ENCODE peak calls at places on chromosomes 7 and 10, in four cellular contexts. One of them, this sample, is unnamed.

GRCh38 chr10:46560381-46560780 is 3.9 kb upstream of the GPRIN2 start:
- DNase-seq in A549: no peak
- DNase-seq in mesothelial cell of epicardium: no peak
- DNase-seq in right atrium auricular region: no peak
- DNase-seq in this sample: peak

GRCh38 chr10:8487346-8487745 is 432.9 kb downstream of the GATA3 start:
- DNase-seq in mesothelial cell of epicardium: no peak
- DNase-seq in A549: no peak
- DNase-seq in right atrium auricular region: no peak
- DNase-seq in this sample: no peak

GRCh38 chr10:44348496-44348895 is 36.4 kb downstream of the CXCL12 start:
- DNase-seq in mesothelial cell of epicardium: no peak
- DNase-seq in A549: no peak
- DNase-seq in right atrium auricular region: no peak
- DNase-seq in this sample: no peak

GRCh38 chr7:107125475-107125874 is 43.3 kb upstream of the HBP1 start:
- DNase-seq in right atrium auricular region: no peak
- DNase-seq in mesothelial cell of epicardium: no peak
- DNase-seq in A549: no peak
- DNase-seq in this sample: no peak

GRCh38 chr7:100080895-100081534 is 508 bp downstream of the ZNF3 start:
- DNase-seq in A549: no peak
- DNase-seq in right atrium auricular region: no peak
- DNase-seq in mesothelial cell of epicardium: no peak
- DNase-seq in this sample: no peak

GRCh38 chr7:151310578-151310977 is 31.0 kb upstream of the NUB1 start:
- DNase-seq in mesothelial cell of epicardium: no peak
- DNase-seq in right atrium auricular region: no peak
- DNase-seq in A549: peak
- DNase-seq in this sample: no peak

GRCh38 chr7:19773361-19773760 is at the start of gene TMEM196:
- DNase-seq in right atrium auricular region: no peak
- DNase-seq in mesothelial cell of epicardium: no peak
- DNase-seq in A549: no peak
- DNase-seq in this sample: no peak

GRCh38 chr7:28106316-28106957 is 74.2 kb downstream of the JAZF1 start:
- DNase-seq in mesothelial cell of epicardium: no peak
- DNase-seq in right atrium auricular region: no peak
- DNase-seq in A549: no peak
- DNase-seq in this sample: no peak

GRCh38 chr10:82564353-82565218 is 689.6 kb downstream of the NRG3 start:
- DNase-seq in A549: peak
- DNase-seq in right atrium auricular region: no peak
- DNase-seq in mesothelial cell of epicardium: no peak
- DNase-seq in this sample: no peak

GRCh38 chr10:132452216-132452650 is 55.2 kb downstream of the PWWP2B start:
- DNase-seq in mesothelial cell of epicardium: no peak
- DNase-seq in right atrium auricular region: no peak
- DNase-seq in A549: no peak
- DNase-seq in this sample: no peak

GRCh38 chr7:158127241-158127640 is 460.4 kb downstream of the PTPRN2 start:
- DNase-seq in A549: no peak
- DNase-seq in mesothelial cell of epicardium: no peak
- DNase-seq in right atrium auricular region: no peak
- DNase-seq in this sample: no peak

GRCh38 chr7:16739863-16740622 is 13.5 kb upstream of the TSPAN13 start:
- DNase-seq in mesothelial cell of epicardium: no peak
- DNase-seq in right atrium auricular region: no peak
- DNase-seq in A549: peak
- DNase-seq in this sample: no peak

DNA sequence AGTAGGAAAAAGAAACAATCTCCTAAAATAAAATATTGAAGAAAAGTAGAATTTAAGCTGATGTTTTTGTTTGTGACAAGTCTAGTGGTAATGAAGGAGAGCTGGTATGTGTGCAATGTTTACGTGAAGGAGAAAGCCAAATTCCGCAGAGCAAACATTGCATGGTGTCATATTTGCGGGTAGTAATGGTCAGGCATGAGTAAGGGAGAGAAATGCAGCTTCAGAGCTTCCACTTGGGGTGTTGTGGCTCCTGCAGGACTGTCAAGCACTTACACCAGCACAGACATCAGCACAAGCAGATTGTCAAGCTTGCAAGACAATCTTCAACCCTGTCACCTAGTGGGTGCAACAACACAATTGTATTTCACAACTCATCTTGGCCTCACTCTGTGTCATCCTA is 136.5 kb upstream of the ETV1 start:
- DNase-seq in A549: no peak
- DNase-seq in mesothelial cell of epicardium: no peak
- DNase-seq in right atrium auricular region: no peak
- DNase-seq in this sample: no peak
- TF ChIP-seq CTCF in A549: no peak
- TF ChIP-seq CTCF in mesothelial cell of epicardium: no peak
- TF ChIP-seq CTCF in right atrium auricular region: no peak
- TF ChIP-seq CTCF in this sample: no peak

GRCh38 chr10:62684911-62685310 is 119.6 kb upstream of the ADO start:
- DNase-seq in mesothelial cell of epicardium: no peak
- DNase-seq in right atrium auricular region: no peak
- DNase-seq in A549: no peak
- DNase-seq in this sample: no peak

GRCh38 chr10:62687230-62687748 is 117.2 kb upstream of the ADO start:
- DNase-seq in A549: peak
- DNase-seq in right atrium auricular region: no peak
- DNase-seq in mesothelial cell of epicardium: no peak
- DNase-seq in this sample: no peak

GRCh38 chr10:62681211-62681940 is 123.1 kb upstream of the ADO start:
- DNase-seq in right atrium auricular region: no peak
- DNase-seq in A549: no peak
- DNase-seq in mesothelial cell of epicardium: no peak
- DNase-seq in this sample: peak
- TF ChIP-seq CTCF in right atrium auricular region: no peak
- TF ChIP-seq CTCF in A549: no peak
- TF ChIP-seq CTCF in mesothelial cell of epicardium: no peak
- TF ChIP-seq CTCF in this sample: peak

GRCh38 chr7:35754741-35755140 is 46.1 kb upstream of the SEPTIN7 start:
- DNase-seq in right atrium auricular region: no peak
- DNase-seq in mesothelial cell of epicardium: no peak
- DNase-seq in A549: no peak
- DNase-seq in this sample: no peak

GRCh38 chr7:35757574-35757973 is 43.3 kb upstream of the SEPTIN7 start:
- DNase-seq in A549: no peak
- DNase-seq in right atrium auricular region: no peak
- DNase-seq in mesothelial cell of epicardium: no peak
- DNase-seq in this sample: no peak

GRCh38 chr7:35760082-35760770 is 40.6 kb upstream of the SEPTIN7 start:
- DNase-seq in mesothelial cell of epicardium: no peak
- DNase-seq in right atrium auricular region: no peak
- DNase-seq in A549: no peak
- DNase-seq in this sample: no peak

GRCh38 chr7:35755711-35756110 is 45.1 kb upstream of the SEPTIN7 start:
- DNase-seq in right atrium auricular region: no peak
- DNase-seq in A549: no peak
- DNase-seq in mesothelial cell of epicardium: no peak
- DNase-seq in this sample: no peak

GRCh38 chr7:35758421-35758820 is 42.4 kb upstream of the SEPTIN7 start:
- DNase-seq in mesothelial cell of epicardium: no peak
- DNase-seq in A549: peak
- DNase-seq in right atrium auricular region: no peak
- DNase-seq in this sample: no peak
- TF ChIP-seq CTCF in mesothelial cell of epicardium: no peak
- TF ChIP-seq CTCF in A549: no peak
- TF ChIP-seq CTCF in right atrium auricular region: no peak
- TF ChIP-seq CTCF in this sample: no peak

GRCh38 chr10:129881641-129882040 is 82.4 kb downstream of the EBF3 start:
- DNase-seq in A549: no peak
- DNase-seq in mesothelial cell of epicardium: no peak
- DNase-seq in right atrium auricular region: no peak
- DNase-seq in this sample: no peak

GRCh38 chr10:129875993-129876727 is 87.9 kb downstream of the EBF3 start:
- DNase-seq in A549: no peak
- DNase-seq in mesothelial cell of epicardium: no peak
- DNase-seq in right atrium auricular region: no peak
- DNase-seq in this sample: no peak

GRCh38 chr10:129880191-129880590 is 83.9 kb downstream of the EBF3 start:
- DNase-seq in A549: no peak
- DNase-seq in mesothelial cell of epicardium: no peak
- DNase-seq in right atrium auricular region: no peak
- DNase-seq in this sample: no peak

GRCh38 chr10:129873351-129873750 is 90.7 kb downstream of the EBF3 start:
- DNase-seq in mesothelial cell of epicardium: no peak
- DNase-seq in A549: no peak
- DNase-seq in right atrium auricular region: no peak
- DNase-seq in this sample: no peak

DNA sequence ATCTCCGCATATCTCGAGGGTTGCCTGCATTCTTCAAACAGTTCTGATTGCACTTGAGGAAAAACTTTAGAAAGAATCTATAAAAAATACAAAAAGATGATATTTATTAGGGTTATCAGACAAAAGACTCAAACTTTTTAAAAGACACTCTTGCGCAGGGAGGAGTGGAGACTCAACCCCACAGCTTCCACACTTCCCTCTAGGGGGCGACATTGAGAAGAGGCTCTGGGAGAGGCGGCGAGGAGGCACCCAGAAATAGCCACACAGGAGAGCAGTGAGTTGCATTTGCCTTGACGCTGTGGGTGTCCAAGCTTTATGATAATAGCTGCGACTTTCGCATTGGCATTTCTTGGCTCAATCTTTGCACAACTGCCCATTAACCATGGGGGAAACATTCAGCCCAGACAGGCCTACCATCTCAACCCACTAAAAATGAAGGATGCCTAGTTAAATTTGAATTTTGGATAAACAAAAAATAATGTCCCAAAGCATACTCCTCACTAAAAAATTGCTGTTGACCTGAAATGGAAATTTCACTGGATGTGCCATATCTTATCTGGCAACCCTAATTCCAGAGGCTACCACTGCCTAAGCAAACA is 86.2 kb downstream of the EBF3 start:
- DNase-seq in A549: peak
- DNase-seq in mesothelial cell of epicardium: no peak
- DNase-seq in right atrium auricular region: no peak
- DNase-seq in this sample: no peak
- TF ChIP-seq CTCF in A549: peak
- TF ChIP-seq CTCF in mesothelial cell of epicardium: peak
- TF ChIP-seq CTCF in right atrium auricular region: peak
- TF ChIP-seq CTCF in this sample: peak

GRCh38 chr7:112515989-112516388 is 35.2 kb downstream of the LSMEM1 start:
- DNase-seq in A549: peak
- DNase-seq in right atrium auricular region: no peak
- DNase-seq in mesothelial cell of epicardium: no peak
- DNase-seq in this sample: no peak
- TF ChIP-seq CTCF in A549: no peak
- TF ChIP-seq CTCF in right atrium auricular region: no peak
- TF ChIP-seq CTCF in mesothelial cell of epicardium: no peak
- TF ChIP-seq CTCF in this sample: no peak

GRCh38 chr10:96556003-96556402 is 30.8 kb downstream of the TM9SF3 start:
- DNase-seq in right atrium auricular region: no peak
- DNase-seq in mesothelial cell of epicardium: no peak
- DNase-seq in A549: no peak
- DNase-seq in this sample: no peak
- TF ChIP-seq CTCF in right atrium auricular region: peak
- TF ChIP-seq CTCF in mesothelial cell of epicardium: no peak
- TF ChIP-seq CTCF in A549: peak
- TF ChIP-seq CTCF in this sample: peak

DNA sequence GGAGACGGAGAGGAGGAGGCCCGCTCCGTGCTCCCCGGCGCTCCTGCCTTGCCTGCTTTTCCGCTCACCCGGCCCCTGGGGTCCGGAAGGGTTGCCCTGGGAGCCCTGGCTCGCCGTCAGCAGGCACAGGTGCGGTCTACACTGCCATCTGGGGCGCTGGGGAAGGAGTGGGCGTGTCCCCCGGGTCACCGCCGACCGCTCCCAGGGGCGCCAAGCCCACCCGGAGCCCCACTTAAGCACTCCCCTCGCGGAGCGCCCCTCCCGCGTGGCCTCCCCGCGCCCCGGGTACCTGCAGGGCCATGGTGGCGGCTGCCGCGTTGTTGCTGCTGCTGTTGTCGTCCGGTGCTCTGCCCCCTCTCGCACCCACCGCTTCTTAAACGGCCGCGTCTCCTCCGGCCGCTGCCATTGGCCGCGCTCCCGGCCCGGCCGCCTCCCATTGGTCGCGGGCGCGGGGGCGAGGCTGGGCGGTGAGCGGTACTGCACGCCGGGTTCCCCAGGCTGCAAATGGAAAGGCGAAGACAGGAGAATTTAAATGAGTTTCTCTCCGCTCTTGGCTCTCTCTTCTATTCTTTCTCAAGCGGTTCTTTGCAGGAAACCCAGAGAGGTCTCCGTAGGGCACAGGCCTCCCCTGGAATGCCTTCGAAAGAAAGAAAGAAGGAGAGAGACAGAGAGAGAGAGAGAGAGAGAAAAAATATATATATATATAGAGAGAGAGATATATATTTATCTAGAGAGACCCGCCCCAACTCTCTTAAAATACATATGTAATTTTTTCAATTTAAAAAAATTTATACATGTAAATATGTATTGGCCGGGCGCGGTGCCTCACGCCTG is at the start of gene ACBD7:
- DNase-seq in right atrium auricular region: peak
- DNase-seq in A549: peak
- DNase-seq in mesothelial cell of epicardium: peak
- DNase-seq in this sample: peak
- TF ChIP-seq CTCF in right atrium auricular region: peak
- TF ChIP-seq CTCF in A549: no peak
- TF ChIP-seq CTCF in mesothelial cell of epicardium: peak
- TF ChIP-seq CTCF in this sample: peak

DNA sequence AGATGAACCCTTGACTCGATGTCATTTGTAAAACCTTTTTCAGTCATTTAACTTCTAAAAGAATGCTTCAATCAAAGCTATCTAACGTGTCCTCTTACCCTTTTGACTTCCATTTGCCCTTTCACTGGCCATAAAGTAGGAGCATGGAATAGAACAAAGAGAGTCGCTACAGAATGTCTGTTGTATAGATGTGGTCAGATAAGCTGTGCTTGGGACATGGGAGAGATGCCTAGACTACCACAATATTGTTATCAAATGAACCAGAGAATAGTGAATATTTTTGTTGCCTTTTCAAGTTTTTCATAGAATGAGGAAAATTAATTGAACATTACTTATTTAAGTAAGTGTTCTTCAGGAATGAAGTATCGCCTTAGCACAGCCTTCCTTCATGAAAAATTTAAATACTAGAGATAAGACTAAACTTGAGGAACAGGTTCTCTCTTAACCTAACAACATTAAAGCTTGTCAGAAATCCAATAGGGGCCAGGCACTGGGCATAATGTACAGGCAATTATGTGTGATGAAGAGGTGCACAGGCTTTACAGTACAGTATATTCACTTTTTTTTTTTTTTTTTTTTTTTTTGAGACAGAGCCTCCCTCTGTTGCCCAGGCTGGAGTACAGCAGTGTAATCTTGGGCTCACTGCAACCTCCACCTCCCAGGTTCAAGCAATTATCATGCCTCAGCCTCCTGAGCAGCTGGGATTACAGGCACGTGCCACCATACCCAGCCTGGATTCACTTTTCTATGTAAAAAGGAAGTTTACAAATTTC is 7.5 kb upstream of the KMT2E start:
- DNase-seq in A549: no peak
- DNase-seq in mesothelial cell of epicardium: no peak
- DNase-seq in right atrium auricular region: no peak
- DNase-seq in this sample: no peak
- TF ChIP-seq CTCF in A549: no peak
- TF ChIP-seq CTCF in mesothelial cell of epicardium: no peak
- TF ChIP-seq CTCF in right atrium auricular region: no peak
- TF ChIP-seq CTCF in this sample: no peak

This sample was measured in CD14-positive monocyte.